ENCODE peak calls at places on chromosomes 13 and 19, in four cellular contexts. O is right cardiac atrium, I is GM23248, F is transverse colon. H is an unnamed sample.

GRCh38 chr13:44386932-44387556 is 13.4 kb downstream of the SERP2 start:
- DNase-seq in O (no peak), I (no peak), F (no peak), H (no peak)

GRCh38 chr19:51107406-51108065 is 673 bp downstream of the CTU1 start:
- DNase-seq in O (no peak), I (peak), F (no peak), H (peak)

GRCh38 chr19:11617207-11618062 is 20.2 kb downstream of the ZNF627 start:
- DNase-seq in O (no peak), I (no peak), F (no peak), H (no peak)

GRCh38 chr13:49792550-49793324 is at the start of gene KPNA3:
- DNase-seq in O (peak), I (peak), F (peak), H (peak)

GRCh38 chr19:23699521-23699860 is 12.5 kb upstream of the ZNF675 start:
- DNase-seq in O (no peak), I (no peak), F (no peak), H (no peak)

GRCh38 chr13:71935166-71935840 is 68.3 kb upstream of the DACH1 start:
- DNase-seq in O (no peak), I (no peak), F (no peak), H (no peak)

GRCh38 chr19:801861-802496 is 4.7 kb downstream of the PTBP1 start:
- DNase-seq in O (no peak), I (peak), F (no peak), H (peak)

GRCh38 chr13:41900918-41901317 is 60.0 kb downstream of the VWA8 start:
- DNase-seq in O (no peak), I (peak), F (no peak), H (no peak)

GRCh38 chr13:41012536-41012935 is 6.6 kb downstream of the ELF1 start:
- DNase-seq in O (no peak), I (no peak), F (no peak), H (no peak)

GRCh38 chr13:113049521-113049941 is 56.1 kb upstream of the F7 start:
- DNase-seq in O (peak), I (peak), F (no peak), H (peak)

DNA sequence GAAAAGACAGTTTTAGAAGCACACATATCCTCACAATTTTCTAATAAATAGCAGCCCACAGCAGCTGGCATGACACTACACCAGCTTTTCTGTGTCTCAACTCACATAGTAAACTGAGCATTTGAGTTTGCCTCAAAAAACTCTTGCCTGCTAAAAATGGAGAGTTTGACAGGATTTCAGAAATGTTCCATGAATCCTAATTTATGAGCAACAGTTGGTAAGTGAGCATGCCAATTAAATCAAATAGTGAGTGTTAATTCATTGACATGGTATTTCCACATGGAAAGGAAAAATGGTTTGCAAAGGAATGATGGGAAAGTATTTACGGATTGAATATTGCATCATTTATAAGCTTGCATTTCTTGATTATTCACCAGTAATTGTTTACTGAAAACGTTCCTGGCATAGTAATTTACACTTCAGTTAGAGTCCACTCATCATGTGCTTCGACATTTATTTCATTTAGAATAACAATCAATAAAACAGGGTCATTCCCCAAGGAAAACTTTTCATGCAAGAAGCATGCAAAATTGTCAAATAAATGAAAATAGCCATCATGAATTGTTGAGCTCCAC is 322.9 kb downstream of the EFNB2 start:
- DNase-seq in O (no peak), I (no peak), F (no peak), H (peak)
- H3K4me3 ChIP-seq in O (no peak), I (no peak), F (no peak), H (no peak)

GRCh38 chr13:101624210-101624922 is 171.9 kb downstream of the ITGBL1 start:
- DNase-seq in O (peak), I (no peak), F (no peak), H (no peak)

GRCh38 chr13:101624981-101625380 is 172.5 kb downstream of the ITGBL1 start:
- DNase-seq in O (no peak), I (no peak), F (no peak), H (no peak)

GRCh38 chr13:101628900-101629299 is 176.4 kb downstream of the ITGBL1 start:
- DNase-seq in O (no peak), I (no peak), F (no peak), H (no peak)

GRCh38 chr13:101626925-101627555 is 174.6 kb downstream of the ITGBL1 start:
- DNase-seq in O (no peak), I (peak), F (no peak), H (no peak)

GRCh38 chr13:101627556-101627943 is 175.1 kb downstream of the ITGBL1 start:
- DNase-seq in O (no peak), I (peak), F (no peak), H (no peak)
- H3K4me3 ChIP-seq in O (peak), I (peak), F (no peak), H (peak)

GRCh38 chr13:108957369-108958012 is 328.1 kb downstream of the MYO16 start:
- DNase-seq in O (no peak), I (peak), F (no peak), H (peak)
- H3K4me3 ChIP-seq in O (no peak), I (peak), F (no peak), H (no peak)

GRCh38 chr19:42033413-42033812 is 36.6 kb downstream of the GRIK5 start:
- DNase-seq in O (no peak), I (no peak), F (no peak), H (no peak)

GRCh38 chr19:42030605-42031004 is 36.6 kb upstream of the ATP1A3 start:
- DNase-seq in O (no peak), I (no peak), F (no peak), H (no peak)

GRCh38 chr19:42037649-42038048 is 32.4 kb downstream of the GRIK5 start:
- DNase-seq in O (no peak), I (no peak), F (no peak), H (no peak)

GRCh38 chr19:42028304-42029216 is 34.5 kb upstream of the ATP1A3 start:
- DNase-seq in O (no peak), I (no peak), F (no peak), H (no peak)

DNA sequence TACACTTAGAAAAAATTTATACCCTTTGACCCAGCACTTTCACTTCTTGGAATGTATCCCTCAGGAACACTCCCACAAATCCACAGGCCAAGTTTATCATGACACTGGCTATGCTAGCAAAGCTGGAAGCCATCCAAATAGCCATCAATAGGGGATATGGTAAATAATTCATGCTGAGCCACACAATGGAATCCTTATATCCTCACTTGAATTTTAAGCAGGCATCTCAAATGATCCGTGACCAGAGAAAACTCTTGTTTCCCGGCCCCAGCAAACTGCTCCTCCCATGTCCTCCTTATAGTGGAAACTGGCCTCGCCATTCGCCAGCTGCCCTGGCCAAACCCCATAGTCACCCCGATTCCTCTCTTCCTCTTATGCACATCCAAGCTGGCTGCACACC is 37.6 kb downstream of the GRIK5 start:
- DNase-seq in O (no peak), I (no peak), F (no peak), H (no peak)
- H3K4me3 ChIP-seq in O (no peak), I (no peak), F (no peak), H (no peak)

DNA sequence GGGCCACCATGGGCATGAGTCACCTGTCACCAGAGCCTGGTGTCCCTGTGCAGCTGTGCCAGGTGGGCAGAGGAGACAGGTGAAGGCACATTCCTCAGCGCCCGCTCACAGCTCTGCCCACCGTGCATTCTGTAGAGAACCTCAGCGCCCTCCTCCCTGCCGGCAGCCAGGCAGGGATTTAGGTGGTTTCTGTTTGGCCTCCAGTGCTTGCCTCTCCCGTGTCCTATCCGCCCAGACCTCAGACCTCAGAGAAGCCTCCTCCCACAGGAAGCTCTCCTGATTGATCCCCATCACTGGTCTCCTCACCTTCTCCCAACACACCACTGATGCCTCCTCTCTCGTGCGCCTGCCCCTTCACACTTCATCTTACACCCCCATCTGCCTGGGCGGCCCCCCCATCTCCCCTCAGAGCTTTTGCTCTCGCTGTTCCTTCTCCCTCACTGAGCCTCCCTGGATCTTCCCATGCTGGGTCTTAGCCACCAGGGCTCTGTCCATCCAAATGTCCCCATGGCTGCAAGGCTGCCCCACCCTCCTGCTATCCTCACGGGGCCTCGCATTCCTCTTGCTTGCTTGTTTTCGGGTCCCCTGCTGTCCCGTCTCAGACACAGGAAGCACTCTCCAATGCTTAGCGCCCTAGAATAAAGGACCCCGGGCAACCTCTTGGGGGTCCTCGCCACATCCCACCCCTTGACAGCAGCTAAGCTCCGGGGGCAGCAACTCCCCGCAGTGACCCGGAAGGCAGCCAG is 23.9 kb downstream of the SH3GL1 start:
- DNase-seq in O (no peak), I (no peak), F (no peak), H (no peak)
- H3K4me3 ChIP-seq in O (no peak), I (no peak), F (no peak), H (no peak)

GRCh38 chr13:26785845-26786630 is 25.5 kb upstream of the GPR12 start:
- DNase-seq in O (peak), I (no peak), F (peak), H (peak)
- H3K4me3 ChIP-seq in O (no peak), I (no peak), F (no peak), H (no peak)

GRCh38 chr19:57746580-57747471 is at the start of gene ZNF776:
- DNase-seq in O (peak), I (peak), F (peak), H (peak)

GRCh38 chr19:57747472-57747807 is 825 bp downstream of the ZNF776 start:
- DNase-seq in O (no peak), I (peak), F (no peak), H (no peak)

DNA sequence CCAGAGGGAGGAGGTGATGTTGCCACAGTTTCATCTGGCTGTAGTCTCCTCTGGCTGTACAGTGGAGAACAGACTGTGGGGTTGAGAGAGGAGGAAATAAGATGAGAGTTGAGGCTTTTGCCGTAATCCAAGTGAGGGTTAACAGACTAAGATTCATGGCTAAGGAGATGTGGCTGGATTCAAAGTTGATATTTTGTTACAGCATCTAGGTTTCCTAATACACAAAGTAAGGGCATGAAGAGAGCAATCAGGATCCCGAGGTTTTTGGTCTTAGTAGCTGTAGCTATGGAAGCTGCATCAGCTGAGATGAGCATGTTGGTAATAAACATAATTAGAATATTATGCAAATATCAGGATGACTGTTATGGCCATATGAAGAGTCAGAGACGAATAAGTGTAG is 1.4 kb downstream of the ZNF776 start:
- DNase-seq in O (no peak), I (no peak), F (no peak), H (no peak)
- H3K4me3 ChIP-seq in O (peak), I (peak), F (no peak), H (peak)

GRCh38 chr19:56837492-56837891 is 3.0 kb downstream of the PEG3 start:
- DNase-seq in O (peak), I (peak), F (peak), H (no peak)
- H3K4me3 ChIP-seq in O (peak), I (peak), F (no peak), H (no peak)

GRCh38 chr19:41997851-41998229 is 3.8 kb upstream of the ATP1A3 start:
- DNase-seq in O (no peak), I (no peak), F (no peak), H (no peak)

GRCh38 chr19:41999878-42000208 is 5.8 kb upstream of the ATP1A3 start:
- DNase-seq in O (no peak), I (no peak), F (no peak), H (no peak)

GRCh38 chr19:41999071-41999877 is 5.2 kb upstream of the ATP1A3 start:
- DNase-seq in O (no peak), I (peak), F (no peak), H (no peak)

GRCh38 chr19:41997121-41997850 is 3.3 kb upstream of the ATP1A3 start:
- DNase-seq in O (peak), I (peak), F (peak), H (peak)

GRCh38 chr19:41998246-41999020 is 4.4 kb upstream of the ATP1A3 start:
- DNase-seq in O (peak), I (peak), F (peak), H (peak)
- H3K4me3 ChIP-seq in O (no peak), I (peak), F (no peak), H (no peak)

DNA sequence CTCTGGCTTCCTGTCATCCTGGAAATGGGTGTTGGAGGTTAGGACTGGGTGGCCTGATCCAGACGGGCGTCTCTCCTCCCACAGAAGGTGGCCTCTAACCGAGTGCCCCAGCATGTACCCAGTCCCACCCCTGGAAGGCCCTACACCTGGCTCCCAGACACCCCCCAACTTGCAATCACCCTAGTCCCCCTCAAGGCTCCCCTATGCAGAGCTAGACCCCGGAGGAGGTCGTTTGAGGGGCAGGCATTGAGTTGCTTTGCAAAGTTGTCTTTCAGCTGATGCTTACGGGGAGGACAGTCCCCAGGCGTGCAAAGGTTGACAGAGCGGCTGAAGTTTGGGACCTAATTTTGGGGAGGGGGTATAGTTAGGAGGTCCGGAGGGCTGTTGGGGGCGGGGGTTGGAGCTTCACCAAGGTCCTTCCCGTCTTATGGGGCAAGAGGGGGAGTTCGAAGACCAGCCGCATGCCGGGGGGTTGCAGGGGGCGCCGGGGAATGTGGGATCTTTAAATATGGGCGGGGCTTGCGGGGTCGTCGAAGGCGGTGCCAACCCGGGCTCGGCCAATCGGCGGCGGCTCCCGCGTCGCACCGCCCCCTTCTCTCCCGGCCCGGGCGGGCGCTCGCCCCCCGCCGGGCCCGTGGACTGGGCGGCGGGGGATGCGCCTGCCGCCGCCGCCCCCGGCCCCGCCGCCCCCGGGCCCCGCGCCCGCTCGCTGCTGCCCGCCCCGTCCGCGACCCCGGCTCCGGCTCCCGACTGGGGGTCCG is at the start of gene KCNN1:
- DNase-seq in O (no peak), I (no peak), F (no peak), H (no peak)
- H3K4me3 ChIP-seq in O (peak), I (no peak), F (no peak), H (no peak)